ENCODE peak calls at places on chromosomes 4 and X, in ten cellular contexts. S, X, N, I, B, F, H, Z, E and O are unnamed samples. For H3K4me1, the result is how much of the 10 kb centered on the place peaks cover.

GRCh38 chr4:109294468-109295020 is 7.9 kb downstream of the COL25A1 start:
- DNase-seq in S (no peak), X (no peak), N (no peak), I (no peak), B (no peak), F (no peak), H (no peak), Z (no peak), E (no peak), O (no peak)

GRCh38 chr4:187618701-187619278 is 376.8 kb upstream of the ZFP42 start:
- DNase-seq in S (no peak), X (no peak), N (no peak), I (no peak), B (no peak), F (no peak), H (no peak), Z (no peak), E (no peak), O (no peak)

GRCh38 chr4:3765271-3766206 is 646 bp upstream of the ADRA2C start:
- DNase-seq in S (peak), X (peak), N (no peak), I (no peak), B (no peak), F (peak), H (peak), Z (no peak), E (no peak), O (no peak)

GRCh38 chrX:149504226-149504914 is 736 bp downstream of the IDS start:
- DNase-seq in S (peak), X (no peak), N (peak), I (peak), B (peak), F (peak), H (peak), Z (peak), E (peak), O (no peak)

GRCh38 chr4:102627831-102628523 is 126.8 kb downstream of the NFKB1 start:
- DNase-seq in S (no peak), X (no peak), N (no peak), I (no peak), B (no peak), F (peak), H (no peak), Z (no peak), E (no peak), O (no peak)

GRCh38 chrX:84175943-84176342 is 12.1 kb downstream of the RPS6KA6 start:
- DNase-seq in S (no peak), X (no peak), N (no peak), I (no peak), B (no peak), F (no peak), H (peak), Z (no peak), E (no peak), O (no peak)

GRCh38 chr4:7398104-7398423 is 36.7 kb downstream of the PSAPL1 start:
- DNase-seq in S (no peak), X (no peak), N (peak), I (no peak), B (peak), F (no peak), H (no peak), Z (peak), E (no peak), O (peak)

GRCh38 chrX:107629533-107629909 is 1.2 kb downstream of the PRPS1 start:
- DNase-seq in S (no peak), X (no peak), N (no peak), I (no peak), B (no peak), F (peak), H (no peak), Z (no peak), E (no peak), O (no peak)

GRCh38 chrX:72061091-72061490 is 70.6 kb downstream of the RTL5 start:
- DNase-seq in S (no peak), X (no peak), N (no peak), I (no peak), B (no peak), F (no peak), H (no peak), Z (no peak), E (no peak), O (no peak)

GRCh38 chr4:38857354-38858096 is 908 bp upstream of the TLR6 start:
- DNase-seq in S (no peak), X (peak), N (no peak), I (no peak), B (no peak), F (peak), H (peak), Z (peak), E (no peak), O (peak)

GRCh38 chr4:153383131-153383530 is 38.6 kb downstream of the MND1 start:
- DNase-seq in S (no peak), X (no peak), N (no peak), I (no peak), B (no peak), F (no peak), H (no peak), Z (no peak), E (no peak), O (no peak)

GRCh38 chr4:121025540-121025939 is 46.8 kb downstream of the NDNF start:
- DNase-seq in S (no peak), X (no peak), N (no peak), I (no peak), B (no peak), F (no peak), H (no peak), Z (no peak), E (no peak), O (no peak)

GRCh38 chrX:63350551-63350950 is 581 bp downstream of the SPIN4 start:
- DNase-seq in S (peak), X (peak), N (peak), I (peak), B (no peak), F (peak), H (peak), Z (peak), E (peak), O (no peak)

GRCh38 chrX:1462596-1463251 is 10.0 kb upstream of the ASMTL start:
- DNase-seq in S (no peak), X (no peak), N (peak), I (peak), B (no peak), F (no peak), H (no peak), Z (peak), E (peak), O (peak)

GRCh38 chrX:40090050-40090804 is 7.5 kb downstream of the BCOR start:
- DNase-seq in S (peak), X (peak), N (peak), I (no peak), B (peak), F (no peak), H (no peak), Z (no peak), E (no peak), O (no peak)

GRCh38 chrX:40088803-40089540 is 8.8 kb downstream of the BCOR start:
- DNase-seq in S (no peak), X (no peak), N (no peak), I (no peak), B (no peak), F (no peak), H (no peak), Z (no peak), E (no peak), O (no peak)

GRCh38 chrX:40091691-40092421 is 5.9 kb downstream of the BCOR start:
- DNase-seq in S (peak), X (no peak), N (no peak), I (no peak), B (no peak), F (no peak), H (no peak), Z (no peak), E (no peak), O (no peak)

GRCh38 chrX:40092808-40093435 is 4.8 kb downstream of the BCOR start:
- DNase-seq in S (no peak), X (no peak), N (no peak), I (no peak), B (no peak), F (no peak), H (no peak), Z (no peak), E (no peak), O (no peak)

GRCh38 chrX:40090961-40091360 is 6.8 kb downstream of the BCOR start:
- DNase-seq in S (no peak), X (no peak), N (no peak), I (no peak), B (no peak), F (no peak), H (no peak), Z (no peak), E (no peak), O (no peak)
- H3K4me1 ChIP-seq in S (under half), X (under half), N (under half), I (under half), B (half or more), F (under half), H (under half), Z (under half), E (half or more), O (under half)

GRCh38 chrX:150507251-150507856 is 61.1 kb upstream of the MTM1 start:
- DNase-seq in S (peak), X (no peak), N (peak), I (no peak), B (no peak), F (no peak), H (peak), Z (no peak), E (no peak), O (no peak)
- H3K4me1 ChIP-seq in S (under half), X (under half), N (under half), I (under half), B (under half), F (under half), H (under half), Z (under half), E (under half), O (under half)

DNA sequence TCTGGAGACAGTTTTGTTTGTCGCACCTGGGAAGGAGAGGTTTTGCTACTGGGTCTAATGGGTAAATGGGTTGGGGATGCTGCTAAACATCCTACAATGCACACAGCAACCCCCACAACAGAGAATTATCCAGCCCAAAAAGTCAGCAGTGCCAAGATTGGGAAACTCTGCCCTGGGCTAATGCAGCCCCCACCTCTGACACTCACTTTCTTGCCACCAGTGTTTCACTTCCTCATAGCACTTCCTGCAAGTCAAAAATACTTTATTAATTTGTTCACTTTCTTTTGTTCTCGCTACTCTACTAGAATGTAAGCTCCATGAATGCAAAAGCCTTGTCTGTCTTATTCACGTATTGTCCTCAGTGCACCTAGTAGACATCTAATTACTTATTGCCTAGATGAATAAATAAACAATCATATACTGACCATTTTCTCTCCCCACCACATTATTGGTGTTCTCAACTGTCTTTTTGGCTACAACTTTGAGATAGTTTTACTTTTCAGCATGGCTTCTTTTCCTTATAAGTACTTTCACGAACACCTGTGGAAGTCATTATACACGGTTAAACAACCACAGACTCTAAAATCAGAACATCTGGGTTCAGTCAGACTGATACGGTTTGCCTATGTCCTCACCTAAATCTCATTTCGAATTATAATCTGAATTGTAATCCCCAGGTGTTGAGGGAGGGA is 82.0 kb upstream of the PITX2 start:
- DNase-seq in S (no peak), X (no peak), N (no peak), I (no peak), B (no peak), F (no peak), H (no peak), Z (no peak), E (no peak), O (no peak)
- H3K4me1 ChIP-seq in S (under half), X (under half), N (under half), I (under half), B (under half), F (under half), H (under half), Z (under half), E (under half), O (under half)

GRCh38 chr4:145531193-145531592 is 49.5 kb downstream of the SMAD1 start:
- DNase-seq in S (no peak), X (no peak), N (no peak), I (no peak), B (no peak), F (no peak), H (no peak), Z (no peak), E (no peak), O (no peak)
- H3K4me1 ChIP-seq in S (under half), X (under half), N (under half), I (under half), B (under half), F (under half), H (under half), Z (under half), E (under half), O (under half)

GRCh38 chr4:156775803-156776202 is 195.8 kb downstream of the PDGFC start:
- DNase-seq in S (no peak), X (no peak), N (no peak), I (no peak), B (no peak), F (no peak), H (no peak), Z (no peak), E (no peak), O (no peak)
- H3K4me1 ChIP-seq in S (under half), X (under half), N (under half), I (under half), B (under half), F (half or more), H (under half), Z (under half), E (under half), O (under half)